ENCODE peak calls at places on chromosomes 12 and 14, in six cellular contexts. M, J, U, D, X and B are unnamed samples.

GRCh38 chr12:51871918-51872688 is 15.8 kb upstream of the ANKRD33 start:
- DNase-seq in M (peak), J (no peak), U (no peak), D (no peak), X (no peak), B (no peak)

GRCh38 chr12:4807116-4807783 is 87.0 kb downstream of the GALNT8 start:
- DNase-seq in M (no peak), J (no peak), U (no peak), D (no peak), X (no peak), B (no peak)

GRCh38 chr14:54488318-54488645 is 498 bp downstream of the GMFB start:
- DNase-seq in M (no peak), J (no peak), U (no peak), D (no peak), X (no peak), B (no peak)

GRCh38 chr14:61875483-61875882 is 113.3 kb downstream of the SNAPC1 start:
- DNase-seq in M (no peak), J (no peak), U (no peak), D (no peak), X (no peak), B (no peak)

GRCh38 chr14:75711796-75712211 is 50.8 kb downstream of the TTLL5 start:
- DNase-seq in M (peak), J (peak), U (peak), D (no peak), X (peak), B (peak)

GRCh38 chr12:111581434-111582132 is 17.5 kb downstream of the ATXN2 start:
- DNase-seq in M (no peak), J (no peak), U (no peak), D (no peak), X (no peak), B (no peak)

GRCh38 chr14:92552066-92552465 is 38.5 kb downstream of the RIN3 start:
- DNase-seq in M (peak), J (no peak), U (no peak), D (no peak), X (no peak), B (no peak)

GRCh38 chr12:58364389-58365086 is 423.2 kb downstream of the ATP23 start:
- DNase-seq in M (no peak), J (peak), U (no peak), D (no peak), X (peak), B (peak)

GRCh38 chr12:119006749-119007148 is 25.4 kb downstream of the SRRM4 start:
- DNase-seq in M (no peak), J (no peak), U (no peak), D (no peak), X (no peak), B (no peak)

GRCh38 chr12:56321027-56321426 is 5.2 kb upstream of the CNPY2 start:
- DNase-seq in M (no peak), J (no peak), U (no peak), D (no peak), X (peak), B (no peak)

GRCh38 chr12:74412607-74413230 is 124.9 kb upstream of the ATXN7L3B start:
- DNase-seq in M (no peak), J (peak), U (no peak), D (no peak), X (peak), B (no peak)

GRCh38 chr12:129276408-129277042 is 423.2 kb downstream of the GLT1D1 start:
- DNase-seq in M (no peak), J (peak), U (no peak), D (no peak), X (no peak), B (no peak)

GRCh38 chr12:52618216-52618615 is at the start of gene KRT73:
- DNase-seq in M (no peak), J (no peak), U (no peak), D (no peak), X (no peak), B (no peak)

GRCh38 chr12:52631676-52632459 is 13.5 kb upstream of the KRT73 start:
- DNase-seq in M (no peak), J (no peak), U (no peak), D (no peak), X (no peak), B (no peak)

GRCh38 chr12:32309811-32310755 is 89.3 kb upstream of the FGD4 start:
- DNase-seq in M (no peak), J (no peak), U (no peak), D (no peak), X (no peak), B (no peak)

GRCh38 chr12:116674643-116675183 is 63.2 kb downstream of the SPRING1 start:
- DNase-seq in M (no peak), J (peak), U (no peak), D (no peak), X (peak), B (no peak)

GRCh38 chr12:71710276-71711125 is 24.6 kb downstream of the TMEM19 start:
- DNase-seq in M (no peak), J (peak), U (no peak), D (no peak), X (peak), B (peak)

GRCh38 chr12:92573104-92573503 is 129.7 kb upstream of the PLEKHG7 start:
- DNase-seq in M (no peak), J (no peak), U (no peak), D (no peak), X (no peak), B (no peak)

GRCh38 chr12:29889737-29890136 is 106.0 kb upstream of the TMTC1 start:
- DNase-seq in M (no peak), J (peak), U (peak), D (no peak), X (peak), B (peak)

GRCh38 chr12:45644521-45644920 is 85.0 kb upstream of the ARID2 start:
- DNase-seq in M (no peak), J (peak), U (no peak), D (no peak), X (peak), B (no peak)

GRCh38 chr12:122031342-122032216 is 9.9 kb downstream of the BCL7A start:
- DNase-seq in M (peak), J (no peak), U (peak), D (peak), X (peak), B (no peak)

GRCh38 chr14:103190731-103191130 is 67.5 kb downstream of the TNFAIP2 start:
- DNase-seq in M (no peak), J (no peak), U (no peak), D (no peak), X (no peak), B (no peak)

GRCh38 chr12:104459556-104459909 is 2.8 kb downstream of the CHST11 start:
- DNase-seq in M (no peak), J (no peak), U (no peak), D (no peak), X (no peak), B (no peak)
- H3K4me3 ChIP-seq in M (peak), J (peak), U (peak), D (peak), X (peak), B (no peak)

GRCh38 chr14:24678801-24679247 is 44.8 kb upstream of the GZMB start:
- DNase-seq in M (peak), J (peak), U (peak), D (peak), X (peak), B (peak)
- H3K4me3 ChIP-seq in M (no peak), J (peak), U (peak), D (peak), X (no peak), B (peak)

GRCh38 chr12:81078469-81079196 is 754 bp downstream of the ACSS3 start:
- DNase-seq in M (no peak), J (peak), U (no peak), D (no peak), X (peak), B (peak)
- H3K4me3 ChIP-seq in M (peak), J (peak), U (peak), D (no peak), X (peak), B (peak)

DNA sequence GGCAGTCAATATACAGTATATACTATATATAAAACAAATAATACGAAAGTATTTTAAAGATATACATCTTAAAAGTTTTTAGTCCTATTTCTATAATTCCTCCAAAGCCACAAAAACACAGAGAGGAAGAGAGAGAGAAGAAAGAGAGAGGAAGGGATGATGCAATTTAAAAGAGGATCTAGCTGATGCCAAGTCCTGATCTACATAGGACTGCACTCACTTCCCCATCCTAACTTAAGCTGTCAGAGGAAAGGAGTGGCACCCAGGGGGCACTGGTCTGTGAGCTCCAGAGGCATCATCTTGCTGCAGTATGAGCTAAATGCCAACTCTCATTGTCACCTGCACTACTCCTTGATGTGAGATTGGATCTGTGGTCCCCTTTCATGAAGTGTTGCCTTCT is 95.8 kb downstream of the C12orf42 start:
- DNase-seq in M (no peak), J (no peak), U (no peak), D (no peak), X (no peak), B (no peak)
- H3K4me3 ChIP-seq in M (no peak), J (no peak), U (no peak), D (no peak), X (no peak), B (no peak)

DNA sequence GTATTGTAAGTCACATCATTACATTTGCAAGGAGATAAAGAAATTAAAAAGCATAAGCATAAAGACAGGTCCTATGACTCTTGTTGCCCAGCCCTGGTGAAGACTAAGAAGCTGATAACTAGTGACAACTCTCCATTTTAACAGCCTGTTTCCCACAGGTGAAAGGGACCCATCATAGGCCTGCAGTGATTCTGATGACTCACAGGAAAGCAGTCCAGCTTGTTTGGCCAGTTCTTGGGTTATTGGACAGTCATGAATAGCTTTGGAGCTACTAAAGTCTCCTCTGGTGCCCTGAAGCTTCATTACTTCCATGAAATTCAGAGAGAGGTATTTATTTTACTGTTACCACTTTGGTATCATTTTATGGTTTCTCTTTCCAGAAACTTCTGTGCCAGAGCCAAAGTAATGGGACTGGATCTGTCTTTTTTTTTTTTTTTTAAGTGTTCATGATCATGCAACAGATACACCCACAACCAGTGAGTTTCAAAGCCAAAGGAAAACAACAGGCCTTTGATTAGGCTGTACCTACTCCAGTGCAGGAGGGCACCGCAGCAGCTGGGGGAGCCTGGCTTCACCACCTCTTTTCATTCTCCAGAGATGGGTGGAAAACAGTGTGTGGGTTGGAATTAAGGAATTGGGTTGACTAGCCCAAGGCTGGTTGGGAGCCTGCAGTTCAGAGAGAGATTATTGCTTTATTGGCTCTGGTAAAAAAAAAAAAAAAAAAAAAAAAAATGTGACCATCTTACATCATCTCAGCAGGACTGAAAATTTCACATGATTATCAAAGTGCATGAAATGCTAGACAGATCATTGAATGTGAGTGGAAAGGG is 55.3 kb upstream of the DYRK2 start:
- DNase-seq in M (no peak), J (peak), U (peak), D (no peak), X (peak), B (no peak)
- H3K4me3 ChIP-seq in M (no peak), J (no peak), U (no peak), D (no peak), X (no peak), B (no peak)

GRCh38 chr14:100067481-100067880 is 2.3 kb downstream of the EVL start:
- DNase-seq in M (no peak), J (no peak), U (no peak), D (no peak), X (no peak), B (no peak)

GRCh38 chr14:100066984-100067383 is 1.8 kb downstream of the EVL start:
- DNase-seq in M (no peak), J (no peak), U (no peak), D (no peak), X (no peak), B (no peak)

GRCh38 chr14:100069161-100069800 is 4.1 kb downstream of the EVL start:
- DNase-seq in M (no peak), J (no peak), U (no peak), D (no peak), X (no peak), B (no peak)

GRCh38 chr14:100070310-100070709 is 5.1 kb downstream of the EVL start:
- DNase-seq in M (no peak), J (no peak), U (no peak), D (no peak), X (no peak), B (no peak)

DNA sequence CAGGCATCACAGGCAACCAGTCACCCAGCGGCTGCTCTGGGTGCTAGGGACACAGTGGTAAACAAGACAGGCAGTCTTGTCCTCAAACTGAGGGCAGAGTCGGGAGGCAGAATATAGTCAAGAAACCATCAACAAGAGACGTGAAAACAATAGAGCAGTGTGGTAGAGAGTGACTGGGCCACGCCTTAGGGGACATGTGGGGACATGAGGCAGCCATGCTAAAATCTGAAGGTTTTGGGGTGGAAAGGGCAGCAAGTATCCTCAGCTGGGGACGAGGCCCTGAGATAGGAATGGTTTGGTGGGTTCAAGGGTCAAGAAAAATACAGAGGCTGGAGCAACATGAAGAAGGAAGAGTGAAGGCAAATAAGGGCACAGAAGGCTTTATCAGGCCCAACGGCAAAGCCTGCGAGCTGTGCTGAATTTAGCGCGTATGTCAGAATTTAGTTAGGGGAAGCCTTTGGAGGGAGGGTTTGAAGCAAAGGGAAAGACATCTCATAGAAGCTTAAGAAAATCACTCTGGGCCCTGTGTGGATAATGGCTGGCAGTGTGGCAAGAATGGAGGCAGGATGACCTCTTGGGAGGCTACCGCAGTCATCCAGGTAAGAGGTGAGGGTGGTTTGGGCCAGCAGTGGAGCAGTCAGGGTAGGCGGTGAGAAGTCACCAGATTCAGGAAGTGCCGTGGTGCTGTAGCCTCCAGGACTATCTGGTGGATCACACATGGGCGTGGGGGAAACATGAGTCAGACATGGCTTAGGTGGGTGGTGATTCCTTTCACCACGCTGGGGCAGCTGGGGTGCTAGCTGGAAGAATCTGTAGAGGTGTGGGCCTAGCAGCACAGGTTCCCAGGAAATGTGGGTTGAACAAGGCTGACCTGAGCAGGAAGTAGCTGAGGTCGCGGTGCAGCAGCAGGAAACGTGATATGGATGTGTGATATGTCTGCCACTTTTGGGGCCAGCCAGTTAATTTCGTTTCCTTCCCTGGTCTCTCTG is 3.0 kb downstream of the EVL start:
- DNase-seq in M (no peak), J (peak), U (peak), D (peak), X (peak), B (no peak)
- H3K4me3 ChIP-seq in M (no peak), J (no peak), U (peak), D (peak), X (no peak), B (no peak)

GRCh38 chr12:94987806-94988205 is 15.7 kb downstream of the NDUFA12 start:
- DNase-seq in M (no peak), J (peak), U (no peak), D (no peak), X (no peak), B (no peak)
- H3K4me3 ChIP-seq in M (no peak), J (no peak), U (no peak), D (no peak), X (no peak), B (no peak)

GRCh38 chr12:109461846-109462766 is 15.0 kb downstream of the KCTD10 start:
- DNase-seq in M (peak), J (peak), U (peak), D (no peak), X (peak), B (peak)
- H3K4me3 ChIP-seq in M (no peak), J (peak), U (no peak), D (no peak), X (no peak), B (no peak)